ENCODE peak calls at places on chromosome 4, in six cellular contexts. V is fibroblast of pulmonary artery, S is PC-9, M is WTC11, X is AG10803, H is natural killer cell. C is an unnamed sample.

GRCh38 chr4:25937801-25938200 is 23.8 kb downstream of the SMIM20 start:
- DNase-seq in H (no peak), S (no peak), M (no peak), X (peak; percentile 91), V (peak; percentile 64), C (no peak)

GRCh38 chr4:66949424-66949823 is 595.9 kb downstream of the CENPC start:
- DNase-seq in M (no peak), X (no peak), H (no peak), V (no peak), S (no peak), C (no peak)

GRCh38 chr4:149441338-149441737 is 374.3 kb downstream of the IQCM start:
- DNase-seq in X (peak; percentile 65), H (no peak), V (peak; percentile 22), S (no peak), M (no peak), C (no peak)

GRCh38 chr4:165874072-165874798 is 1.2 kb downstream of the TLL1 start:
- DNase-seq in M (peak; percentile 18), V (peak; percentile 18), X (no peak), H (no peak), S (no peak), C (no peak)

GRCh38 chr4:182738283-182739047 is 178.7 kb downstream of the DCTD start:
- DNase-seq in S (no peak), M (no peak), H (no peak), V (peak; percentile 11), X (no peak), C (no peak)

GRCh38 chr4:190014771-190015537 is 12.1 kb downstream of the FRG2 start:
- DNase-seq in X (no peak), M (peak; percentile 43), V (no peak), S (no peak), H (no peak), C (no peak)

GRCh38 chr4:121574618-121575017 is 122.2 kb downstream of the ANXA5 start:
- DNase-seq in V (no peak), X (no peak), H (no peak), S (no peak), M (no peak), C (no peak)

GRCh38 chr4:1550122-1551070 is 133.7 kb downstream of the FAM53A start:
- DNase-seq in X (no peak), M (no peak), S (no peak), H (no peak), V (no peak), C (no peak)

GRCh38 chr4:31667701-31668100 is 947.5 kb downstream of the PCDH7 start:
- DNase-seq in H (no peak), X (no peak), M (no peak), S (no peak), V (peak; percentile 64), C (no peak)

GRCh38 chr4:19739101-19739651 is 512.5 kb upstream of the SLIT2 start:
- DNase-seq in X (peak; percentile 78), S (peak; percentile 82), M (no peak), H (no peak), V (peak; percentile 96), C (no peak)

DNA sequence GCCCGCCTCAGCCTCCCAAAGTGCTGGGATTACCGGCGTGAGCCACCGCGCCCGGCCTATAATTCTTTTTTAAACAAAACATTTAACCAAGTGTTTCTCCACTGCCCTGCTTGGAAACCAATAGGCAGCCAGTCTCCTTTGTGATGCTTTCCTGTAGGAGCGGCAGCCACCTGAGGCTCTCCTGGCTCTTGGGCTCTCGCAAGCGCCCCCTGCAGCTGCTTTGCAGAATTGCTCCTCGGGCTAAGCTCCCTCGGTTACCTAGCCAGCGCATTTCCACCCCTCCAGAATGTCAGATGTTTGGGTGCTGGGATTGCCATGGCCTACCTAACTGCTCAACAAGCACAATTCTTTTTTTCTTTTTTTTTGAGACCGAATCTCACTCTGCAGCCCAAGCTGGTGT is 7.7 kb downstream of the S100P start:
- DNase-seq in X (no peak), M (peak; percentile 86), H (peak; percentile 28), S (no peak), V (no peak), C (no peak)
- TF ChIP-seq CTCF in X (peak; percentile 19), M (peak; percentile 86), H (peak; percentile 39), S (peak; percentile 57), V (peak; percentile 25), C (no peak)

DNA sequence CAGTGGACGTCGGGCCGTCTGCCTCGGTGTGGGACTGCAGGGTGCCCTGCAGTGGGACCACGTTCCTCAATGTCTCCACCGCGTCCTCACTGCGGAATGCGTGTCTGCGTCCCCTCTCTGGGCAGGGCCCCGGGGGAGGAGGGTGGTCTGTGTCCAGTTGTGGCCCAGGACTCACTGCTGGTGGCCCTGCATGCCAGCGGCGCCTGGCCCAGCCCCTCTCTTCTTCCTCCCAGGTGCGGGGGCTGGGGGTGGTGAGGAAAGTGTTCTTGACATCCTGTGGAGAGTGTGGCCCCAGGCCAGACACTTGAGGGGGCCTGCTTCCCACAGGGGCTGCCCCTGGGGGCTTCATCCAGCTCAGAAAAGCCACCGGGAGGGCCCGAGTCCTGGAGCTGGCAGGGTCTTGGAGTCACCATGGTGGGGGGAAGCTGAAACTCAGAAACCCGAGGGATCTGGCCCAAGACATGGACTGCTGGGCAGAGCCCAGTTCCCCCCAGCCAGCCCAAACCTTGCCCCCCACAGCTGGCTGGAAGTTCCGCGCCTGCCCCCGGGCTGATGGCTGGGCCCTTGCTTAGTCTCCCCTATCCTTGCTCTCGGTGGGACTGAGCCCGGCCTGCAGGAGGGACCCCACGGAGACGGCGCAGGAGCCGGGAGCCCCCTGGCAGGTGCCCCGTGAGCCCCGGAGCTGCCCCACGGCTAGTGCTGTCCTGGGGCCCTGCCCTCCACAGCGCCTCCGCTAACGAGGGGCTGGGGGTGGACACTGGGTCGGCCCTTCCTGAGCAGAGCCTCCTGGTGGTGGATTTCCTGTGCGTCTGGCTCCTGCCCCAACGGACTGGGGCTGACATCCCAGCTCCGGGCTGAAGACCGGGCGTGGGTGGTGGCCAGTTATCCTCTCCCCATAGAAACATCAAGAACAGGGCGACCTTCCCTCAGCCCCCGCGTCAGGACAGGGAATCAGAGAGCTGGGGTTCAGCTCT is 2.9 kb downstream of the DOK7 start:
- DNase-seq in M (peak; percentile 58), V (no peak), X (no peak), H (no peak), S (no peak), C (no peak)
- TF ChIP-seq CTCF in M (no peak), V (peak; percentile 9), X (peak; percentile 27), H (no peak), S (no peak), C (no peak)

DNA sequence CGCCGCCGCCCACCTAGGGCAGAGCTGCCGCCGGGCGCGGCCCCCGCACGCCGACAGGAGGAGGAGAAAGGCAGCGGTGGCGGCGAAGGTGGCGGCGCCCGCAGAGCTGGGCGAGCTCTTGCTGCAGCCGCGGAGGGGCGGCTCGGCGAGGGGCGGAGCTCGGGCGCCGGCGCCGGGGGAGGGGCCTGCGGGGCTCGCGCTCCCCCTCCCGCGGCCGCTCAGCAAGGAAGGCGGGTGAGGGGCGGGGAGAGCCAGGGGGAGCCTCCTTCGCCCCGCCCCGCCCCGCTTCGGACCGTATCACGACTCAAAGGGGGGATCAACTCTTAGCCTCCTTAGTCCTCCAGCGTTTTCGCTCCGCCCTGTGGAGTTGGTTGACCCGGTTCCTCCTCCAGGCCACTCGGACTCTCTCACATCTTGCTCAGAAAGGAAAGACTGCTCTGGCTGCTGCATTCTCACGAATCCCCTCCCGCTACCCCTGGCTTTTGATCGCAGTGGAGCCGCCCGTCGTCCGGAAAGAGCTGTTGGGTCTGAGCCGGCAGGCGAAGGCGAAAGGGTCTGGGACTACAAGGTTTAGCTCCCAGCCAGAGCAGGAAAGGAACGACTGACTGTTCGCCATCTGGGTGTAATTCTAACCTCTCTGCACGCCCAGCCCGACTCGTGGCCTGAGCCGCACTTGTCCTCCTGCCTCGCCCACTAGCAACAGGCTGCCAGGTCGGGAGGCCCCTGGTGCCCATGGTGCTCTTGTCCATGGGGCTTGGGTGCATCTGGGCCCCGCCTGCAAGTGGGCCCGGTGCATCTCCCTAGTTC is at the start of gene ATP8A1:
- DNase-seq in V (peak; percentile 83), S (peak; percentile 51), M (peak; percentile 94), X (peak; percentile 79), H (peak; percentile 94), C (peak; percentile 93)
- TF ChIP-seq CTCF in V (no peak), S (no peak), M (no peak), X (no peak), H (no peak), C (no peak)

GRCh38 chr4:4735136-4735754 is 124.2 kb upstream of the MSX1 start:
- DNase-seq in S (no peak), V (no peak), M (no peak), X (no peak), H (no peak), C (no peak)
- TF ChIP-seq CTCF in S (no peak), V (no peak), M (no peak), X (no peak), H (no peak), C (no peak)

GRCh38 chr4:126582737-126583136 is 1050.0 kb upstream of the INTU start:
- DNase-seq in S (no peak), X (no peak), H (no peak), V (peak; percentile 25), M (peak; percentile 17), C (no peak)

DNA sequence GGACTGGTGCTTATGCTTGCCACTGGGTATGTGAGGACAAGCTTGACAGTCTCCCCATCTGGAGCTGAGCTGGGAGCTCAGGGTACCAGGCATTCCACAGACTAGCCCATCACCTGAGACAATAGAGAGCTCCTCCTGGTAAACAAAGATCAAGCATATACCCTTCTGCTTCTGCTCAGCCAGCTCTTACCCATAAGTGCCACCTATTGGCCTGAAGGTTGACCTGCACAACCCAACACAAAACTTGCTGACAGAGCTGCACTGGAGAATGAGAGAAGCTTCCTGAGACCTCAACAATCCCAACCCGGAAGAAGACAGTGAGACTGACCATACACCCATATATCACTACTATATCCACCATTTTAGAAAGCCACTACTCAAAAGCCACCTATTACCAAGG is 1049.2 kb upstream of the INTU start:
- DNase-seq in S (no peak), H (no peak), M (peak; percentile 45), X (peak; percentile 29), V (peak; percentile 52), C (no peak)
- TF ChIP-seq CTCF in S (no peak), H (no peak), M (no peak), X (peak; percentile 53), V (peak; percentile 60), C (no peak)

GRCh38 chr4:139768913-139769312 is 103.3 kb downstream of the MGST2 start:
- DNase-seq in V (no peak), H (no peak), M (no peak), S (no peak), X (no peak), C (no peak)
- TF ChIP-seq CTCF in V (peak; percentile 21), H (no peak), M (peak; percentile 25), S (no peak), X (no peak), C (no peak)